ENCODE peak calls at places on chromosomes 7 and 10, in six cellular contexts. D is small intestine; H is naive B cell; O is left colon; A is activated CD4-positive, alpha-beta T cell treated with anti-CD3 and anti-CD28 coated beads for 48 hours; G is stimulated activated CD4-positive, alpha-beta T cell treated with anti-CD3 and anti-CD28 coated beads, TNF-alpha, amount 100 ng/mL, for 4 hours. T is an unnamed sample.

GRCh38 chr10:4242561-4243035 is 457.6 kb upstream of the KLF6 start:
- DNase-seq in A (no peak), O (no peak), G (no peak), D (no peak), H (no peak), T (no peak)

GRCh38 chr10:63388421-63389031 is 77.3 kb downstream of the JMJD1C start:
- DNase-seq in D (peak), H (no peak), O (no peak), A (no peak), G (no peak), T (no peak)

GRCh38 chr7:28530175-28531142 is 118.1 kb downstream of the CREB5 start:
- DNase-seq in D (no peak), O (no peak), G (no peak), A (no peak), H (no peak), T (no peak)

GRCh38 chr7:46485481-46486065 is 564.5 kb upstream of the IGFBP3 start:
- DNase-seq in D (no peak), H (no peak), A (no peak), G (no peak), O (no peak), T (no peak)

GRCh38 chr7:137519964-137520363 is 176.4 kb upstream of the PTN start:
- DNase-seq in H (no peak), G (no peak), A (no peak), O (no peak), D (no peak), T (no peak)

GRCh38 chr7:151228024-151228866 is 1.2 kb upstream of the ABCF2 start:
- DNase-seq in D (peak), A (no peak), H (no peak), O (peak), G (no peak), T (no peak)

GRCh38 chr7:157690058-157690832 is 353.4 kb downstream of the DNAJB6 start:
- DNase-seq in H (no peak), G (no peak), O (no peak), A (no peak), D (no peak), T (no peak)

GRCh38 chr7:77450613-77451012 is 34.5 kb upstream of the GSAP start:
- DNase-seq in D (no peak), H (no peak), O (no peak), A (no peak), G (no peak), T (no peak)

GRCh38 chr7:57071-57470 is 135.3 kb upstream of the FAM20C start:
- DNase-seq in H (no peak), D (no peak), O (no peak), G (no peak), A (no peak), T (no peak)

GRCh38 chr10:109996225-109996624 is 11.6 kb upstream of the ADD3 start:
- DNase-seq in A (no peak), O (no peak), G (no peak), D (peak), H (no peak), T (no peak)

T was measured in GDM1.